ENCODE peak calls at places on chromosomes 2 and 18, in nine cellular contexts. G, I, K, T, F, Y, A, L and X are unnamed samples.
A peak's percentile ranks its signal among the peaks of the same experiment; 100 is the strongest.

GRCh38 chr2:234399451-234400246 is 97.2 kb downstream of the ARL4C start:
- DNase-seq in F (no peak), Y (no peak), K (no peak), G (peak; percentile 74), L (no peak), I (no peak), T (no peak), A (no peak), X (no peak)

GRCh38 chr2:46818141-46818552 is 97.5 kb downstream of the MCFD2 start:
- DNase-seq in Y (no peak), K (no peak), F (no peak), G (no peak), T (no peak), I (peak; percentile 94), L (no peak), A (peak; percentile 25), X (no peak)

GRCh38 chr2:57199663-57200062 is 846.9 kb upstream of the VRK2 start:
- DNase-seq in K (no peak), L (no peak), I (no peak), Y (no peak), A (no peak), F (no peak), T (no peak), G (no peak), X (no peak)

GRCh38 chr2:150126143-150126725 is 361.2 kb downstream of the RND3 start:
- DNase-seq in T (no peak), F (no peak), G (no peak), L (peak; percentile 88), A (no peak), I (no peak), K (no peak), Y (no peak), X (no peak)

GRCh38 chr18:49059028-49059670 is 108.4 kb upstream of the SMAD7 start:
- DNase-seq in I (no peak), L (no peak), K (no peak), T (no peak), Y (no peak), F (no peak), A (no peak), G (no peak), X (no peak)

GRCh38 chr2:118032169-118033013 is 18.5 kb upstream of the CCDC93 start:
- DNase-seq in T (peak; percentile 29), Y (no peak), G (peak; percentile 31), I (no peak), F (no peak), L (peak; percentile 36), K (peak; percentile 61), A (no peak), X (no peak)

GRCh38 chr2:85999131-85999831 is 106.4 kb downstream of the POLR1A start:
- DNase-seq in F (peak; percentile 13), G (peak; percentile 78), L (no peak), I (no peak), T (no peak), Y (no peak), A (no peak), K (peak; percentile 73), X (peak; percentile 12)

GRCh38 chr2:216519154-216519762 is 20.6 kb downstream of the RPL37A start:
- DNase-seq in T (peak; percentile 52), L (peak; percentile 74), I (no peak), F (peak; percentile 7), K (peak; percentile 76), Y (no peak), G (peak; percentile 87), A (peak; percentile 11), X (peak; percentile 70)

GRCh38 chr2:209876211-209876610 is 104.6 kb downstream of the UNC80 start:
- DNase-seq in A (no peak), L (peak; percentile 8), G (peak; percentile 3), K (no peak), Y (no peak), T (no peak), I (no peak), F (no peak), X (no peak)

GRCh38 chr18:44837491-44838185 is 156.9 kb downstream of the SETBP1 start:
- DNase-seq in I (no peak), Y (no peak), G (no peak), A (no peak), K (no peak), F (no peak), L (peak; percentile 38), T (no peak), X (no peak)

GRCh38 chr2:15645720-15646385 is 54.2 kb downstream of the DDX1 start:
- DNase-seq in T (no peak), I (no peak), G (no peak), Y (no peak), F (no peak), A (no peak), L (no peak), K (no peak), X (no peak)

GRCh38 chr18:63788447-63789096 is 13.4 kb downstream of the SERPINB7 start:
- DNase-seq in L (peak; percentile 69), T (peak; percentile 2), F (no peak), G (peak; percentile 87), Y (no peak), K (peak; percentile 33), A (no peak), I (no peak), X (no peak)

GRCh38 chr2:169637620-169638019 is 53.5 kb downstream of the PPIG start:
- DNase-seq in L (no peak), T (no peak), Y (no peak), K (no peak), G (no peak), I (no peak), F (no peak), A (no peak), X (no peak)